ENCODE peak calls at places on chromosomes 6 and 20, in eight cellular contexts. One of them, this sample, is unnamed.

GRCh38 chr6:39334039-39334438 is 11.5 kb upstream of the KCNK16 start:
- DNase-seq in heart left ventricle: no peak
- DNase-seq in upper lobe of right lung: no peak
- DNase-seq in activated B cell treated with CpG ODN at 0.5 μM for 24 hours: no peak
- DNase-seq in progenitor cell of endocrine pancreas: no peak
- DNase-seq in AG10803: no peak
- DNase-seq in brain microvascular endothelial cell: no peak
- DNase-seq in astrocyte of the cerebellum: no peak
- DNase-seq in this sample: no peak

GRCh38 chr6:167469101-167469500 is 144.2 kb downstream of the TTLL2 start:
- DNase-seq in astrocyte of the cerebellum: no peak
- DNase-seq in brain microvascular endothelial cell: no peak
- DNase-seq in AG10803: no peak
- DNase-seq in activated B cell treated with CpG ODN at 0.5 μM for 24 hours: no peak
- DNase-seq in heart left ventricle: no peak
- DNase-seq in progenitor cell of endocrine pancreas: no peak
- DNase-seq in upper lobe of right lung: no peak
- DNase-seq in this sample: no peak

GRCh38 chr6:128743974-128744765 is 138.8 kb upstream of the LAMA2 start:
- DNase-seq in heart left ventricle: no peak
- DNase-seq in progenitor cell of endocrine pancreas: no peak
- DNase-seq in brain microvascular endothelial cell: no peak
- DNase-seq in AG10803: no peak
- DNase-seq in activated B cell treated with CpG ODN at 0.5 μM for 24 hours: no peak
- DNase-seq in upper lobe of right lung: no peak
- DNase-seq in astrocyte of the cerebellum: no peak
- DNase-seq in this sample: no peak

GRCh38 chr6:27865952-27866369 is 46.2 kb downstream of the OR2B2 start:
- DNase-seq in astrocyte of the cerebellum: no peak
- DNase-seq in progenitor cell of endocrine pancreas: no peak
- DNase-seq in activated B cell treated with CpG ODN at 0.5 μM for 24 hours: peak
- DNase-seq in brain microvascular endothelial cell: no peak
- DNase-seq in upper lobe of right lung: no peak
- DNase-seq in AG10803: no peak
- DNase-seq in heart left ventricle: no peak
- DNase-seq in this sample: no peak

GRCh38 chr20:53819973-53820451 is 226.4 kb upstream of the ZNF217 start:
- DNase-seq in astrocyte of the cerebellum: no peak
- DNase-seq in activated B cell treated with CpG ODN at 0.5 μM for 24 hours: no peak
- DNase-seq in progenitor cell of endocrine pancreas: no peak
- DNase-seq in brain microvascular endothelial cell: no peak
- DNase-seq in upper lobe of right lung: no peak
- DNase-seq in heart left ventricle: no peak
- DNase-seq in AG10803: no peak
- DNase-seq in this sample: no peak

GRCh38 chr6:130307752-130308361 is 58.0 kb upstream of the TMEM200A start:
- DNase-seq in upper lobe of right lung: no peak
- DNase-seq in progenitor cell of endocrine pancreas: no peak
- DNase-seq in brain microvascular endothelial cell: peak
- DNase-seq in heart left ventricle: no peak
- DNase-seq in AG10803: peak
- DNase-seq in activated B cell treated with CpG ODN at 0.5 μM for 24 hours: no peak
- DNase-seq in astrocyte of the cerebellum: peak
- DNase-seq in this sample: no peak

GRCh38 chr6:67353861-67354260 is 1281.2 kb upstream of the ADGRB3 start:
- DNase-seq in progenitor cell of endocrine pancreas: no peak
- DNase-seq in astrocyte of the cerebellum: no peak
- DNase-seq in heart left ventricle: no peak
- DNase-seq in upper lobe of right lung: no peak
- DNase-seq in AG10803: no peak
- DNase-seq in activated B cell treated with CpG ODN at 0.5 μM for 24 hours: no peak
- DNase-seq in brain microvascular endothelial cell: no peak
- DNase-seq in this sample: no peak

GRCh38 chr6:133807531-133807930 is 81.4 kb upstream of the TCF21 start:
- DNase-seq in astrocyte of the cerebellum: no peak
- DNase-seq in progenitor cell of endocrine pancreas: no peak
- DNase-seq in upper lobe of right lung: no peak
- DNase-seq in heart left ventricle: no peak
- DNase-seq in activated B cell treated with CpG ODN at 0.5 μM for 24 hours: no peak
- DNase-seq in brain microvascular endothelial cell: no peak
- DNase-seq in AG10803: no peak
- DNase-seq in this sample: no peak

GRCh38 chr6:136774228-136775041 is 17.8 kb downstream of the MAP3K5 start:
- DNase-seq in activated B cell treated with CpG ODN at 0.5 μM for 24 hours: no peak
- DNase-seq in heart left ventricle: no peak
- DNase-seq in upper lobe of right lung: no peak
- DNase-seq in astrocyte of the cerebellum: no peak
- DNase-seq in progenitor cell of endocrine pancreas: no peak
- DNase-seq in AG10803: peak
- DNase-seq in brain microvascular endothelial cell: no peak
- DNase-seq in this sample: no peak

GRCh38 chr6:163417595-163417994 is 3.1 kb downstream of the QKI start:
- DNase-seq in astrocyte of the cerebellum: no peak
- DNase-seq in progenitor cell of endocrine pancreas: no peak
- DNase-seq in activated B cell treated with CpG ODN at 0.5 μM for 24 hours: no peak
- DNase-seq in brain microvascular endothelial cell: no peak
- DNase-seq in upper lobe of right lung: no peak
- DNase-seq in AG10803: no peak
- DNase-seq in heart left ventricle: no peak
- DNase-seq in this sample: no peak

GRCh38 chr20:11376998-11377397 is 540.7 kb upstream of the BTBD3 start:
- DNase-seq in progenitor cell of endocrine pancreas: no peak
- DNase-seq in astrocyte of the cerebellum: peak
- DNase-seq in heart left ventricle: no peak
- DNase-seq in activated B cell treated with CpG ODN at 0.5 μM for 24 hours: no peak
- DNase-seq in AG10803: peak
- DNase-seq in upper lobe of right lung: no peak
- DNase-seq in brain microvascular endothelial cell: peak
- DNase-seq in this sample: no peak

GRCh38 chr6:31572041-31572911 is at the start of gene LTA:
- DNase-seq in upper lobe of right lung: no peak
- DNase-seq in brain microvascular endothelial cell: no peak
- DNase-seq in activated B cell treated with CpG ODN at 0.5 μM for 24 hours: peak
- DNase-seq in heart left ventricle: no peak
- DNase-seq in astrocyte of the cerebellum: no peak
- DNase-seq in AG10803: no peak
- DNase-seq in progenitor cell of endocrine pancreas: no peak
- DNase-seq in this sample: no peak

GRCh38 chr6:4020822-4021132 is 58.2 kb downstream of the FAM217A start:
- DNase-seq in brain microvascular endothelial cell: no peak
- DNase-seq in upper lobe of right lung: no peak
- DNase-seq in progenitor cell of endocrine pancreas: no peak
- DNase-seq in activated B cell treated with CpG ODN at 0.5 μM for 24 hours: no peak
- DNase-seq in astrocyte of the cerebellum: no peak
- DNase-seq in heart left ventricle: no peak
- DNase-seq in AG10803: no peak
- DNase-seq in this sample: no peak

GRCh38 chr20:45355209-45355608 is 7.0 kb upstream of the SDC4 start:
- DNase-seq in activated B cell treated with CpG ODN at 0.5 μM for 24 hours: no peak
- DNase-seq in progenitor cell of endocrine pancreas: no peak
- DNase-seq in astrocyte of the cerebellum: no peak
- DNase-seq in AG10803: peak
- DNase-seq in brain microvascular endothelial cell: peak
- DNase-seq in upper lobe of right lung: no peak
- DNase-seq in heart left ventricle: no peak
- DNase-seq in this sample: no peak

GRCh38 chr6:44004625-44005506 is 122.4 kb downstream of the MRPL14 start:
- DNase-seq in upper lobe of right lung: peak
- DNase-seq in heart left ventricle: peak
- DNase-seq in brain microvascular endothelial cell: no peak
- DNase-seq in progenitor cell of endocrine pancreas: no peak
- DNase-seq in astrocyte of the cerebellum: no peak
- DNase-seq in activated B cell treated with CpG ODN at 0.5 μM for 24 hours: no peak
- DNase-seq in AG10803: no peak
- DNase-seq in this sample: no peak

GRCh38 chr6:144190593-144190992 is 40.3 kb downstream of the STX11 start:
- DNase-seq in progenitor cell of endocrine pancreas: no peak
- DNase-seq in astrocyte of the cerebellum: peak
- DNase-seq in AG10803: peak
- DNase-seq in brain microvascular endothelial cell: no peak
- DNase-seq in upper lobe of right lung: no peak
- DNase-seq in activated B cell treated with CpG ODN at 0.5 μM for 24 hours: no peak
- DNase-seq in heart left ventricle: peak
- DNase-seq in this sample: no peak

GRCh38 chr6:106736502-106736901 is 107.1 kb downstream of the QRSL1 start:
- DNase-seq in heart left ventricle: no peak
- DNase-seq in upper lobe of right lung: no peak
- DNase-seq in AG10803: no peak
- DNase-seq in brain microvascular endothelial cell: no peak
- DNase-seq in astrocyte of the cerebellum: no peak
- DNase-seq in progenitor cell of endocrine pancreas: no peak
- DNase-seq in activated B cell treated with CpG ODN at 0.5 μM for 24 hours: no peak
- DNase-seq in this sample: no peak

GRCh38 chr6:5840742-5841141 is 166.0 kb downstream of the NRN1 start:
- DNase-seq in astrocyte of the cerebellum: no peak
- DNase-seq in upper lobe of right lung: no peak
- DNase-seq in progenitor cell of endocrine pancreas: no peak
- DNase-seq in brain microvascular endothelial cell: no peak
- DNase-seq in AG10803: no peak
- DNase-seq in heart left ventricle: no peak
- DNase-seq in activated B cell treated with CpG ODN at 0.5 μM for 24 hours: no peak
- DNase-seq in this sample: peak

GRCh38 chr6:149471801-149472200 is 13.0 kb downstream of the ZC3H12D start:
- DNase-seq in activated B cell treated with CpG ODN at 0.5 μM for 24 hours: no peak
- DNase-seq in AG10803: no peak
- DNase-seq in progenitor cell of endocrine pancreas: no peak
- DNase-seq in upper lobe of right lung: no peak
- DNase-seq in astrocyte of the cerebellum: no peak
- DNase-seq in heart left ventricle: no peak
- DNase-seq in brain microvascular endothelial cell: no peak
- DNase-seq in this sample: no peak

GRCh38 chr6:149472241-149472640 is 12.6 kb downstream of the ZC3H12D start:
- DNase-seq in heart left ventricle: no peak
- DNase-seq in AG10803: no peak
- DNase-seq in brain microvascular endothelial cell: no peak
- DNase-seq in activated B cell treated with CpG ODN at 0.5 μM for 24 hours: no peak
- DNase-seq in astrocyte of the cerebellum: no peak
- DNase-seq in upper lobe of right lung: no peak
- DNase-seq in progenitor cell of endocrine pancreas: no peak
- DNase-seq in this sample: no peak

GRCh38 chr6:149474108-149474935 is 10.5 kb downstream of the ZC3H12D start:
- DNase-seq in AG10803: no peak
- DNase-seq in progenitor cell of endocrine pancreas: no peak
- DNase-seq in astrocyte of the cerebellum: no peak
- DNase-seq in heart left ventricle: no peak
- DNase-seq in upper lobe of right lung: no peak
- DNase-seq in brain microvascular endothelial cell: no peak
- DNase-seq in activated B cell treated with CpG ODN at 0.5 μM for 24 hours: no peak
- DNase-seq in this sample: no peak

GRCh38 chr6:149470948-149471347 is 13.9 kb downstream of the ZC3H12D start:
- DNase-seq in brain microvascular endothelial cell: no peak
- DNase-seq in upper lobe of right lung: no peak
- DNase-seq in heart left ventricle: no peak
- DNase-seq in AG10803: no peak
- DNase-seq in astrocyte of the cerebellum: no peak
- DNase-seq in activated B cell treated with CpG ODN at 0.5 μM for 24 hours: peak
- DNase-seq in progenitor cell of endocrine pancreas: no peak
- DNase-seq in this sample: no peak

GRCh38 chr6:149473080-149474052 is 11.4 kb downstream of the ZC3H12D start:
- DNase-seq in progenitor cell of endocrine pancreas: no peak
- DNase-seq in activated B cell treated with CpG ODN at 0.5 μM for 24 hours: peak
- DNase-seq in upper lobe of right lung: no peak
- DNase-seq in astrocyte of the cerebellum: no peak
- DNase-seq in AG10803: no peak
- DNase-seq in heart left ventricle: no peak
- DNase-seq in brain microvascular endothelial cell: no peak
- DNase-seq in this sample: no peak
- TF ChIP-seq CTCF in progenitor cell of endocrine pancreas: no peak
- TF ChIP-seq CTCF in activated B cell treated with CpG ODN at 0.5 μM for 24 hours: no peak
- TF ChIP-seq CTCF in upper lobe of right lung: no peak
- TF ChIP-seq CTCF in astrocyte of the cerebellum: peak
- TF ChIP-seq CTCF in AG10803: no peak
- TF ChIP-seq CTCF in heart left ventricle: no peak
- TF ChIP-seq CTCF in brain microvascular endothelial cell: no peak
- TF ChIP-seq CTCF in this sample: no peak

DNA sequence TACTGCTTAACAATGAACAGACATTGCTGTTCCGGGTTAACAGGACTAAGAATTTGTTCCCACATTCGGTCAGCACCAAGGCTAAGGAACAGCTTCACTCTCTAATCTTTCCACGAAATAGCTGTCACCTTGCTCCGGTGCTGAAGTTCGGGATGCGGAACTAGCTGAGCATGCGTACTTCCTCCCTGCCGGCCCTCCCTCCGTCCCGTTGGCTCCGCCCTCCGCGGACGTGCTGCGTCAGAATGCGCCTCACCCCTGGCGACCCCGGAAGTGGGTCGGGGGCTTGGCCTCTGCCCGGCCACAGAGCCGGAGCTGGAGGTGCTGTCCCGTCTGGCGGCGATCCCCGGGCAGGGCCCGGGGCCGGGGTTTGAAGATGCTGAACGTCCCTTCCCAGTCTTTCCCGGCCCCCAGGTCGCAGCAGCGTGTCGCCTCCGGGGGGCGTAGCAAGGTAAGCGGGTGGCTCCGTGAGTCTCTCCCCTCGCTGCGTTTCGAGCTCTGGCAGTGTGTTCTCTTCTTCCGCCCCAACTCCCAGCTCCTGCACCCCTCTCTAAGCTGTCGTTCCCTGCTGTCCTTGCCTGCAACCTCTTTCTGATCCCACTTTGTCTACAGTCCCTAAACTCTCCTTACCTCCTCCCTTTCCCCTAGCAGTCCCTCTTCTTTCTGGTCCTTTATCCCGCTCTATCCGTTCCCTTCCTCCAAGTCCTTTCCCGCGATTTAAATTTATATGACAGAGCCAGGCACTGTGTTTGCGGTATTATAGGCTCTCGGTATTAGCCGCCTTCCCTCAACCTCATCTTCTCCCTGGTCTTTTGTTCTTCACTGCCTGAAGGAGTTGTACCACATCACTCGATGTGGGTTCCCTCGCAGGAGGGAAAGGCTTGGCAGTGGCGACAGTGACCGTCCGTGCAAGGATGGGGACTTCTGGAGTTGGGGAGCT is at the start of gene CYB5R4:
- DNase-seq in progenitor cell of endocrine pancreas: peak
- DNase-seq in brain microvascular endothelial cell: peak
- DNase-seq in activated B cell treated with CpG ODN at 0.5 μM for 24 hours: peak
- DNase-seq in upper lobe of right lung: peak
- DNase-seq in astrocyte of the cerebellum: peak
- DNase-seq in heart left ventricle: peak
- DNase-seq in AG10803: peak
- DNase-seq in this sample: peak
- TF ChIP-seq CTCF in progenitor cell of endocrine pancreas: peak
- TF ChIP-seq CTCF in brain microvascular endothelial cell: peak
- TF ChIP-seq CTCF in activated B cell treated with CpG ODN at 0.5 μM for 24 hours: no peak
- TF ChIP-seq CTCF in upper lobe of right lung: peak
- TF ChIP-seq CTCF in astrocyte of the cerebellum: peak
- TF ChIP-seq CTCF in heart left ventricle: peak
- TF ChIP-seq CTCF in AG10803: peak
- TF ChIP-seq CTCF in this sample: peak

GRCh38 chr20:47220161-47220582 is 136.3 kb downstream of the ZMYND8 start:
- DNase-seq in activated B cell treated with CpG ODN at 0.5 μM for 24 hours: peak
- DNase-seq in AG10803: peak
- DNase-seq in upper lobe of right lung: no peak
- DNase-seq in astrocyte of the cerebellum: no peak
- DNase-seq in progenitor cell of endocrine pancreas: no peak
- DNase-seq in brain microvascular endothelial cell: no peak
- DNase-seq in heart left ventricle: no peak
- DNase-seq in this sample: peak
- TF ChIP-seq CTCF in activated B cell treated with CpG ODN at 0.5 μM for 24 hours: no peak
- TF ChIP-seq CTCF in AG10803: peak
- TF ChIP-seq CTCF in upper lobe of right lung: peak
- TF ChIP-seq CTCF in astrocyte of the cerebellum: peak
- TF ChIP-seq CTCF in progenitor cell of endocrine pancreas: peak
- TF ChIP-seq CTCF in brain microvascular endothelial cell: peak
- TF ChIP-seq CTCF in heart left ventricle: peak
- TF ChIP-seq CTCF in this sample: peak

GRCh38 chr6:95203153-95203754 is 374.1 kb upstream of the MANEA start:
- DNase-seq in heart left ventricle: no peak
- DNase-seq in upper lobe of right lung: no peak
- DNase-seq in brain microvascular endothelial cell: peak
- DNase-seq in astrocyte of the cerebellum: peak
- DNase-seq in progenitor cell of endocrine pancreas: no peak
- DNase-seq in activated B cell treated with CpG ODN at 0.5 μM for 24 hours: no peak
- DNase-seq in AG10803: no peak
- DNase-seq in this sample: peak
- TF ChIP-seq CTCF in heart left ventricle: peak
- TF ChIP-seq CTCF in upper lobe of right lung: peak
- TF ChIP-seq CTCF in brain microvascular endothelial cell: peak
- TF ChIP-seq CTCF in astrocyte of the cerebellum: peak
- TF ChIP-seq CTCF in progenitor cell of endocrine pancreas: peak
- TF ChIP-seq CTCF in activated B cell treated with CpG ODN at 0.5 μM for 24 hours: no peak
- TF ChIP-seq CTCF in AG10803: peak
- TF ChIP-seq CTCF in this sample: peak

This sample was measured in glutamatergic neuron.